ENCODE peak calls at places on chromosomes 7 and 10, in eight cellular contexts. X, O, W, P, B, I, H and C are unnamed samples.

GRCh38 chr10:20962165-20962564 is 65.1 kb upstream of the NEBL start:
- DNase-seq in P (no peak), I (no peak), B (no peak), O (no peak), X (no peak), H (no peak), W (no peak), C (no peak)

GRCh38 chr10:71156436-71156835 is 55.9 kb upstream of the UNC5B start:
- DNase-seq in P (peak; percentile 19), W (no peak), X (peak; percentile 59), B (no peak), I (no peak), O (no peak), H (no peak), C (no peak)

GRCh38 chr10:128268015-128268722 is 141.9 kb upstream of the MKI67 start:
- DNase-seq in B (no peak), X (peak; percentile 1), H (no peak), P (peak; percentile 3), O (no peak), I (no peak), W (peak; percentile 2), C (no peak)

GRCh38 chr10:3948843-3949242 is 163.8 kb upstream of the KLF6 start:
- DNase-seq in I (peak; percentile 94), O (no peak), B (peak; percentile 71), P (no peak), W (peak; percentile 67), H (no peak), X (peak; percentile 89), C (no peak)

GRCh38 chr7:92296898-92297435 is 51.2 kb downstream of the ANKIB1 start:
- DNase-seq in X (no peak), W (peak; percentile 86), O (no peak), I (no peak), H (no peak), P (no peak), B (no peak), C (no peak)

GRCh38 chr7:126750207-126750911 is 502.4 kb downstream of the GRM8 start:
- DNase-seq in H (no peak), B (no peak), I (no peak), O (no peak), W (no peak), X (no peak), P (no peak), C (no peak)

GRCh38 chr7:51617691-51618090 is 301.1 kb upstream of the COBL start:
- DNase-seq in B (no peak), X (no peak), P (no peak), I (no peak), O (no peak), H (no peak), W (no peak), C (no peak)

GRCh38 chr7:15197359-15197977 is 294.9 kb upstream of the DGKB start:
- DNase-seq in P (no peak), W (no peak), I (no peak), X (peak; percentile 11), O (no peak), B (no peak), H (no peak), C (no peak)

GRCh38 chr10:130333185-130333584 is 197.0 kb downstream of the GLRX3 start:
- DNase-seq in B (no peak), I (no peak), O (no peak), H (no peak), X (no peak), P (no peak), W (peak; percentile 4), C (no peak)

GRCh38 chr10:112271982-112272381 is 11.2 kb upstream of the TECTB start:
- DNase-seq in X (peak; percentile 14), I (no peak), H (no peak), P (no peak), W (no peak), B (no peak), O (no peak), C (no peak)

GRCh38 chr7:19146699-19147098 is 1.5 kb upstream of the FERD3L start:
- DNase-seq in X (peak; percentile 39), I (no peak), P (peak; percentile 39), W (no peak), B (no peak), O (no peak), H (no peak), C (no peak)

GRCh38 chr10:37865957-37866671 is 8.7 kb upstream of the ZNF248 start:
- DNase-seq in I (no peak), B (no peak), W (no peak), H (no peak), O (no peak), X (no peak), P (no peak), C (no peak)

GRCh38 chr10:46558411-46559185 is 2.1 kb upstream of the GPRIN2 start:
- DNase-seq in X (no peak), W (peak; percentile 47), O (peak; percentile 64), H (no peak), I (peak; percentile 45), P (no peak), B (peak; percentile 0), C (peak; percentile 51)

GRCh38 chr10:102744374-102745051 is 765 bp downstream of the WBP1L start:
- DNase-seq in X (no peak), B (peak; percentile 3), H (no peak), I (peak; percentile 52), W (peak; percentile 20), P (peak; percentile 40), O (no peak), C (no peak)

GRCh38 chr7:131383937-131384635 is 56.4 kb downstream of the MKLN1 start:
- DNase-seq in B (no peak), H (no peak), P (no peak), O (no peak), W (no peak), X (no peak), I (no peak), C (no peak)

GRCh38 chr7:103542470-103542869 is 96.5 kb upstream of the SLC26A5 start:
- DNase-seq in H (no peak), W (no peak), I (no peak), P (no peak), O (no peak), B (no peak), X (no peak), C (no peak)

GRCh38 chr7:150516956-150517355 is 2.3 kb downstream of the GIMAP7 start:
- DNase-seq in B (no peak), W (no peak), H (no peak), P (no peak), I (no peak), X (no peak), O (no peak), C (no peak)

GRCh38 chr10:114678806-114679205 is 20.7 kb upstream of the ABLIM1 start:
- DNase-seq in W (peak; percentile 31), P (no peak), B (no peak), X (no peak), O (no peak), H (no peak), I (no peak), C (no peak)

GRCh38 chr7:138249975-138250374 is 173.7 kb downstream of the AKR1D1 start:
- DNase-seq in H (no peak), B (no peak), W (no peak), X (no peak), O (no peak), I (no peak), P (no peak), C (no peak)

DNA sequence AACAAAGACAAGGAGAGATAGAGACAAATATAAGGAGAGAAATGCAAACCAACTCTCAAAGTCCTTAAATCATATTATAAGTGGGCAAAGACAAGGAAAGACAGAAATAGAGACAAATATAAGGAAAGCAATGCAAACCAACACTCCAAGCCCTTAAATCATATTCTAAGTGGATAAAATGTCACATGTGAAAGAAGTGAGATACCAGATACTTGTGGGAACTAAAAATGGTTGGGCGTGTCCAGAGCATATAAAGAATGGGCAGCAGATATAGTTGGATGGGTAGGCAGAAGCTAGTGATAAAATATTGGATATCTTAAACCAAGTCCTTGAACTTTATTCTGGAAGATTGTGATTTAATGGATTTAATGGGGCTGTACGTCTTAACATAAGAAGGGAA is 1065.3 kb upstream of the C7orf33 start:
- DNase-seq in O (no peak), H (no peak), B (no peak), P (no peak), X (no peak), I (no peak), W (no peak), C (no peak)
- H3K27ac ChIP-seq in O (no peak overlapping the region), H (no peak overlapping the region), B (no peak overlapping the region), P (no peak overlapping the region), X (no peak overlapping the region), I (no peak overlapping the region), W (no peak overlapping the region), C (no peak overlapping the region)

GRCh38 chr10:50604823-50605222 is 18.9 kb downstream of the SGMS1 start:
- DNase-seq in H (no peak), W (no peak), I (no peak), O (no peak), X (peak; percentile 39), P (peak; percentile 9), B (no peak), C (no peak)
- H3K27ac ChIP-seq in H (peak overlapping the region; percentile 36), W (peak overlapping the region; percentile 61), I (no peak overlapping the region), O (peak overlapping the region; percentile 45), X (peak overlapping the region; percentile 5), P (peak overlapping the region; percentile 85), B (no peak overlapping the region), C (peak overlapping the region; percentile 59)

GRCh38 chr7:66403562-66403961 is 198.4 kb downstream of the TPST1 start:
- DNase-seq in O (no peak), X (no peak), H (no peak), P (no peak), I (no peak), B (no peak), W (no peak), C (no peak)
- H3K27ac ChIP-seq in O (no peak overlapping the region), X (no peak overlapping the region), H (no peak overlapping the region), P (no peak overlapping the region), I (no peak overlapping the region), B (no peak overlapping the region), W (no peak overlapping the region), C (no peak overlapping the region)

GRCh38 chr7:26858735-26859134 is 5.7 kb downstream of the SKAP2 start:
- DNase-seq in B (no peak), X (no peak), W (no peak), O (no peak), P (no peak), I (no peak), H (no peak), C (no peak)

GRCh38 chr7:26859720-26860119 is 4.7 kb downstream of the SKAP2 start:
- DNase-seq in O (no peak), X (no peak), P (no peak), W (no peak), I (no peak), B (no peak), H (no peak), C (no peak)

GRCh38 chr7:26857170-26857533 is 7.2 kb downstream of the SKAP2 start:
- DNase-seq in W (no peak), B (no peak), O (no peak), X (no peak), P (no peak), I (no peak), H (no peak), C (no peak)

GRCh38 chr7:26857534-26858228 is 6.7 kb downstream of the SKAP2 start:
- DNase-seq in X (no peak), B (no peak), W (no peak), O (peak; percentile 82), P (peak; percentile 42), I (no peak), H (no peak), C (peak; percentile 50)

GRCh38 chr7:26858229-26858568 is 6.2 kb downstream of the SKAP2 start:
- DNase-seq in O (no peak), X (no peak), W (no peak), B (no peak), P (no peak), H (no peak), I (no peak), C (no peak)
- H3K27ac ChIP-seq in O (peak overlapping the region; percentile 86), X (peak overlapping the region; percentile 58), W (peak overlapping the region; percentile 80), B (no peak overlapping the region), P (peak overlapping the region; percentile 83), H (no peak overlapping the region), I (no peak overlapping the region), C (peak overlapping the region; percentile 85)

GRCh38 chr10:73649876-73650536 is 5.8 kb downstream of the SYNPO2L start:
- DNase-seq in P (peak; percentile 80), W (no peak), X (peak; percentile 71), H (no peak), O (no peak), I (no peak), B (no peak), C (no peak)
- H3K27ac ChIP-seq in P (no peak overlapping the region), W (no peak overlapping the region), X (peak overlapping the region; percentile 7), H (no peak overlapping the region), O (no peak overlapping the region), I (no peak overlapping the region), B (no peak overlapping the region), C (no peak overlapping the region)